ENCODE peak calls at places on chromosomes 3 and 15, in five cellular contexts. H is A549, F is K562, V is GM12878, R is GM23338. Z is an unnamed sample.

GRCh38 chr15:101541501-101542292 is 52.2 kb upstream of the PCSK6 start:
- DNase-seq in H (no peak), F (no peak), V (no peak), R (no peak), Z (no peak)

GRCh38 chr3:126678691-126679317 is 23.9 kb upstream of the TXNRD3 start:
- DNase-seq in H (no peak), F (no peak), V (no peak), R (peak), Z (no peak)

GRCh38 chr3:10244004-10244403 is 4.3 kb upstream of the TATDN2 start:
- DNase-seq in H (no peak), F (no peak), V (no peak), R (no peak), Z (no peak)

GRCh38 chr3:179760944-179761343 is 108.1 kb downstream of the USP13 start:
- DNase-seq in H (peak), F (peak), V (no peak), R (no peak), Z (peak)

GRCh38 chr3:141076821-141077571 is 25.8 kb downstream of the SPSB4 start:
- DNase-seq in H (no peak), F (no peak), V (no peak), R (peak), Z (no peak)

GRCh38 chr3:89742546-89742945 is 635.1 kb downstream of the EPHA3 start:
- DNase-seq in H (no peak), F (no peak), V (no peak), R (no peak), Z (no peak)

GRCh38 chr3:76570436-76571057 is 469.4 kb upstream of the ROBO2 start:
- DNase-seq in H (no peak), F (peak), V (no peak), R (peak), Z (no peak)

GRCh38 chr15:98580577-98580976 is 67.8 kb upstream of the IGF1R start:
- DNase-seq in H (no peak), F (no peak), V (no peak), R (peak), Z (no peak)

GRCh38 chr3:86731501-86731901 is 259.4 kb downstream of the VGLL3 start:
- DNase-seq in H (no peak), F (no peak), V (no peak), R (no peak), Z (no peak)

GRCh38 chr3:38067508-38068233 is 28.7 kb downstream of the DLEC1 start:
- DNase-seq in H (no peak), F (peak), V (no peak), R (no peak), Z (no peak)

GRCh38 chr15:93049914-93050534 is 39.0 kb downstream of the RGMA start:
- DNase-seq in H (no peak), F (no peak), V (no peak), R (no peak), Z (no peak)

GRCh38 chr3:123584284-123584987 is 417 bp downstream of the HACD2 start:
- DNase-seq in H (peak), F (no peak), V (no peak), R (peak), Z (no peak)

GRCh38 chr15:40340038-40340739 is 550 bp downstream of the CCDC9B start:
- DNase-seq in H (no peak), F (no peak), V (no peak), R (no peak), Z (no peak)

GRCh38 chr15:40052604-40053003 is 13.6 kb upstream of the SRP14 start:
- DNase-seq in H (no peak), F (no peak), V (no peak), R (no peak), Z (no peak)

GRCh38 chr3:105868450-105868744 is 415 bp downstream of the CBLB start:
- DNase-seq in H (peak), F (peak), V (no peak), R (peak), Z (peak)

GRCh38 chr3:123039178-123039577 is 11.6 kb upstream of the SEMA5B start:
- DNase-seq in H (no peak), F (no peak), V (no peak), R (no peak), Z (no peak)

GRCh38 chr15:77354064-77354463 is 65.8 kb downstream of the PEAK1 start:
- DNase-seq in H (peak), F (no peak), V (no peak), R (no peak), Z (no peak)

GRCh38 chr3:71955549-71956373 is 170.8 kb upstream of the PROK2 start:
- DNase-seq in H (peak), F (peak), V (peak), R (peak), Z (peak)

GRCh38 chr3:61315874-61316273 is 64.6 kb upstream of the FHIT start:
- DNase-seq in H (no peak), F (no peak), V (no peak), R (peak), Z (peak)

GRCh38 chr3:157100079-157100477 is 59.9 kb downstream of the CCNL1 start:
- DNase-seq in H (no peak), F (no peak), V (no peak), R (no peak), Z (no peak)

GRCh38 chr3:155102329-155102728 is 22.2 kb downstream of the MME start:
- DNase-seq in H (no peak), F (no peak), V (no peak), R (no peak), Z (no peak)

GRCh38 chr3:48502728-48503168 is 1.2 kb downstream of the SHISA5 start:
- DNase-seq in H (no peak), F (no peak), V (no peak), R (no peak), Z (no peak)

GRCh38 chr3:72155391-72156064 is 370.6 kb upstream of the PROK2 start:
- DNase-seq in H (peak), F (peak), V (no peak), R (no peak), Z (peak)

GRCh38 chr15:75902129-75902557 is 1.5 kb upstream of the FBXO22 start:
- DNase-seq in H (no peak), F (peak), V (no peak), R (peak), Z (no peak)

GRCh38 chr3:65572175-65572777 is 466.4 kb downstream of the MAGI1 start:
- DNase-seq in H (no peak), F (no peak), V (no peak), R (no peak), Z (peak)

GRCh38 chr3:154469585-154469984 is 39.6 kb upstream of the GPR149 start:
- DNase-seq in H (no peak), F (no peak), V (no peak), R (no peak), Z (no peak)

GRCh38 chr3:21398461-21398860 is 352.5 kb downstream of the ZNF385D start:
- DNase-seq in H (no peak), F (no peak), V (no peak), R (no peak), Z (no peak)

GRCh38 chr3:111594205-111594604 is 941 bp downstream of the ZBED2 start:
- DNase-seq in H (no peak), F (no peak), V (no peak), R (no peak), Z (no peak)

GRCh38 chr3:188584162-188584529 is 430.2 kb downstream of the LPP start:
- DNase-seq in H (no peak), F (no peak), V (no peak), R (peak), Z (no peak)
- TF ChIP-seq JUNB in H (no peak), F (no peak), V (no peak), R (no peak), Z (no peak)

GRCh38 chr3:138271189-138271794 is 58.4 kb downstream of the NME9 start:
- DNase-seq in H (no peak), F (no peak), V (peak), R (no peak), Z (no peak)

GRCh38 chr3:138263104-138263503 is 66.5 kb downstream of the NME9 start:
- DNase-seq in H (no peak), F (no peak), V (no peak), R (peak), Z (no peak)

GRCh38 chr3:138270245-138270644 is 59.4 kb downstream of the NME9 start:
- DNase-seq in H (no peak), F (no peak), V (no peak), R (no peak), Z (no peak)

GRCh38 chr3:138265745-138266144 is 63.9 kb downstream of the NME9 start:
- DNase-seq in H (no peak), F (no peak), V (no peak), R (no peak), Z (no peak)

DNA sequence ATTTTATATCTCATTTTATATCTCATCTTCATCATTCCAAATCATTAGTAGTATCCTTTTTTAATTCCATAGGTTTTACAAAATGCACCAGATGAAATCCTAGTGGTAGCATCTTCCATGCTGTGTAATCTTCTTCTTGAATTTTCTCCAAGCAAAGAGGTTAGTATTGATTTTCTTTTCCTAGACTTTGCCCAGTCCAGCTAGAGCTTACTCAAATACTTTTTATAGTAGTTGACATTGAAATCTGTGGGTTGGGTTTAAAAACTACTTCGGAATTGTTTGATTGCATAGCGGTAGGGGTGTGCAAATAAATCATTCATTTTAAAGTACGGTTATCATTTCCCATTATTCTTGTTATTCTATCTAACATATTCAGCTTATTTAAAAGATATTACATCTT is 62.6 kb downstream of the NME9 start:
- DNase-seq in H (no peak), F (no peak), V (no peak), R (no peak), Z (no peak)
- TF ChIP-seq JUNB in H (no peak), F (no peak), V (no peak), R (no peak), Z (no peak)

GRCh38 chr15:74598126-74598842 is 17.4 kb upstream of the CLK3 start:
- DNase-seq in H (peak), F (peak), V (peak), R (peak), Z (peak)
- TF ChIP-seq JUNB in H (no peak), F (no peak), V (no peak), R (no peak), Z (no peak)

DNA sequence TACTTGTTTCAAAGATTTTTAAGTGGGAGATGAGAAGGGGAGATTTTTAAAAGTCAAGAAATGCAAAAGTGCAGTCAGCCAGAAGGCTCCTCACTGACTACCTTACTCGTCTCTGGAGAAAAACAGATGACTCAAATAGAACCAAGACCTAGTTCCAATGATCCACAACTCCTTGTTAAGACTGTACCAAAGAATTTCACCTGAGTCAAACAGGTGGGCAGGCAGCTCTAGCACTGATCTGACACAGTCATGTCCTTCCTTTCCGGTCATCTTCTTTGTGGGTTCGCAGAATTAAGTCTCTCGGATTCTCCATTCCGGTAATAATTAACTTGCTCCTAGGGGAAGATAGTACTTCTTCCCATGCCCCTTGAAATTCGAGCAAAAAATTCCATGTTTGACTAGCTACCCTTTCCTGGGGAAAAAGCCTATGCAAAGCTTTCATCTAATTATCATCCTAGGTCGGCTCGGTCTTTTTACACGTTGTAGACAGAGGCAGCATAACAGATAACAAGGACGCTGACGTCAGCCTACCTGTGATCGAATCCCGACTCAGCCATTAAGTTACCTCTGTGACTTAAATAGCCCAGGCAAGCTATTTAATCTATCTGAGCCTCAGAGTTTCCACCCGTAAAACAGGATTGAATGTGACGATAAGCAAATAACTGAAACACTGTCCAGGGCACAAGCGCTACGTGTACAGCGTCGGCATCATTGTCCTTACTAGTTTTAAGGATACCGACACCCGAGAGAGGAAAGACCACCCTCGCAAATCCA is 746 bp downstream of the SELENOK start:
- DNase-seq in H (peak), F (peak), V (no peak), R (peak), Z (peak)
- TF ChIP-seq JUNB in H (no peak), F (no peak), V (no peak), R (no peak), Z (no peak)

DNA sequence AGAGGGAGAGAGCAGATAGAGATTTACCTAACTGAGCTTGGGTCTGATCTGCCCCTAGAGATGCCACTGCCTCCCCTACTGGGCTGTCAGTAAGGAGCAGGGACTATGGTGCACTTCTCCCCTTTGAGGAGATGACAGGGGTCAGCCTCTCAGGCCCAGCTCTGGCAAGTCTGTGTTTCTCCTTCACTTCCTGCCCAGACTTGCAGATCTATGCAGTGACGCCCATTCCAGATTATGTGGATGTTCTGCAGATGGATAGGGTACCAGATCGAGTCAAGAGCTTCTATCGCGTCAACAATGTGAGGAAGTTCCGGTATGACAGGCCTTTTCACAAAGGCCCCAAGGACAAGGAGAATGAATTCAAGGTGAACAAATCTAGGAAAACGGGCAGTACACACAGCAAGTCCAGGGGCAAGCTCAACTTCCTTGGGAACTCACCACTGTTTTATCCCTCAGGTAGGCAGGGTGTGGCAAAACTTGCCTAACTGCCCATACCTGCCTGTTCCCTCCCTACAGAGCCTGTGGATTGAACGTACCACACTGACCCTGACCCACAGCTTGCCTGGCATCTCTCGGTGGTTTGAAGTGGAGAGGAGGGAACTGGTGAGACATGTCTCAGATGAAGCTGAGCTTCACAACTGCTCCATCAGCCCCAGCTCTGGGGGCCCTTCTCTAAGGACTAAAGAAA is 29.1 kb upstream of the MANF start:
- DNase-seq in H (no peak), F (no peak), V (no peak), R (no peak), Z (no peak)
- TF ChIP-seq JUNB in H (no peak), F (no peak), V (no peak), R (no peak), Z (no peak)

DNA sequence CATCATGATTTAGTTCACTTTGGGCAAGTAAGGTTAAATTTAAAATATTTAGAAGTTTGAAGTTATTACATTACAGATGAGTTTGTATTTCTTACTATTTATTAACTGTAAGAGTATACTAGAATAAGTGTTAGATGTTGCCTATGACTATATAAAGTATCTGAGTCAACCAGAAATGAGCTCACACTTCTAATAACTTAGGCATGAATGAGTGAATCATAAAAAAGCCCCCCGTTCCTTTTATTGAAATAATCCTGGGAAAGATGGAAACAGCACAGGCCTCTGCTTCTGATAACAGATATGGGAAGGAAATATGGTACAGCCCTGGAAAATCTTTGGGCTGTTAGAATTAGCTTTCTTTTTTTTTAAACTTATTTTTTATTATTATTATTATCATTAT is 66.6 kb upstream of the TGFBR2 start:
- DNase-seq in H (peak), F (no peak), V (no peak), R (no peak), Z (no peak)
- TF ChIP-seq JUNB in H (no peak), F (no peak), V (no peak), R (no peak), Z (no peak)

GRCh38 chr3:183579967-183580720 is 24.6 kb upstream of the KLHL6 start:
- DNase-seq in H (no peak), F (peak), V (no peak), R (no peak), Z (no peak)
- TF ChIP-seq JUNB in H (no peak), F (no peak), V (no peak), R (no peak), Z (no peak)

GRCh38 chr3:45041666-45042065 is 15.6 kb downstream of the CLEC3B start:
- DNase-seq in H (no peak), F (no peak), V (peak), R (no peak), Z (no peak)
- TF ChIP-seq JUNB in H (no peak), F (no peak), V (no peak), R (no peak), Z (no peak)

DNA sequence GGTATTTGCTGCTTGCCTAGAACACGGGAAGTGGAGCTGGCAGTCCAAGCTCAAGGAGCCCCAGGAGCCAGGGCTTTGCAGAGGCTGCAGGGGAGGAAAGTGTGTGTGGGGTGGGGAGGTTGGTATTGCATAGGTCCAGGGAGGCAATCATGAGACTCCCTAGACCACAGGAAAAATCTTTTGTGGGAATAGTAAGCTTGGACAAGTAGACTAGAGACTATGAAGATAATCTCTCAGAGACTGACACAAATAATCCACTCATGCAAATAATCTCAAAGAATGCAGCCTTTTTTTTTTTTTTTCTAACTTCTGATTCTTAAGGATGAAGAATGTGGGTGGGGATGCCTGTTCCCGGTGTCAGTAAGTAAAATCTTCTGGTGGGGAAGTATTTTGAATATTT is 113.7 kb downstream of the GREM1 start:
- DNase-seq in H (no peak), F (no peak), V (no peak), R (no peak), Z (no peak)
- TF ChIP-seq JUNB in H (no peak), F (no peak), V (no peak), R (no peak), Z (no peak)

GRCh38 chr3:4394048-4394447 is 73.0 kb downstream of the SUMF1 start:
- DNase-seq in H (no peak), F (no peak), V (no peak), R (no peak), Z (no peak)
- TF ChIP-seq JUNB in H (no peak), F (no peak), V (no peak), R (no peak), Z (no peak)